ENCODE peak calls at places on chromosomes 3 and 15, in five cellular contexts. One of them, this sample, is unnamed.

GRCh38 chr3:170368921-170369320 is 11.4 kb downstream of the SKIL start:
- DNase-seq in IMR-90: no peak
- DNase-seq in Peyer's patch: no peak
- DNase-seq in GM23338: no peak
- DNase-seq in A549: no peak
- DNase-seq in this sample: no peak

GRCh38 chr15:38130739-38131498 is 121.7 kb upstream of the SPRED1 start:
- DNase-seq in IMR-90: peak
- DNase-seq in Peyer's patch: peak
- DNase-seq in GM23338: peak
- DNase-seq in A549: no peak
- DNase-seq in this sample: peak

GRCh38 chr3:169150343-169150742 is 513.2 kb downstream of the MECOM start:
- DNase-seq in IMR-90: peak
- DNase-seq in Peyer's patch: no peak
- DNase-seq in GM23338: no peak
- DNase-seq in A549: no peak
- DNase-seq in this sample: no peak

GRCh38 chr15:97978408-97979130 is 18.1 kb downstream of the ARRDC4 start:
- DNase-seq in IMR-90: no peak
- DNase-seq in Peyer's patch: no peak
- DNase-seq in GM23338: no peak
- DNase-seq in A549: no peak
- DNase-seq in this sample: no peak

GRCh38 chr3:10473581-10474438 is 31.6 kb downstream of the ATP2B2 start:
- DNase-seq in IMR-90: no peak
- DNase-seq in Peyer's patch: no peak
- DNase-seq in GM23338: peak
- DNase-seq in A549: no peak
- DNase-seq in this sample: peak

GRCh38 chr3:14194865-14195264 is 16.2 kb downstream of the LSM3 start:
- DNase-seq in IMR-90: no peak
- DNase-seq in Peyer's patch: no peak
- DNase-seq in GM23338: no peak
- DNase-seq in A549: no peak
- DNase-seq in this sample: no peak

GRCh38 chr3:74691946-74692345 is 77.5 kb upstream of the CNTN3 start:
- DNase-seq in IMR-90: no peak
- DNase-seq in Peyer's patch: no peak
- DNase-seq in GM23338: no peak
- DNase-seq in A549: no peak
- DNase-seq in this sample: no peak

GRCh38 chr15:98967916-98968315 is 39.7 kb downstream of the PGPEP1L start:
- DNase-seq in IMR-90: no peak
- DNase-seq in Peyer's patch: no peak
- DNase-seq in GM23338: no peak
- DNase-seq in A549: no peak
- DNase-seq in this sample: no peak

GRCh38 chr3:149592758-149593240 is 65.0 kb downstream of the WWTR1 start:
- DNase-seq in IMR-90: no peak
- DNase-seq in Peyer's patch: no peak
- DNase-seq in GM23338: no peak
- DNase-seq in A549: no peak
- DNase-seq in this sample: no peak

GRCh38 chr15:29569533-29570092 is 252.7 kb downstream of the TJP1 start:
- DNase-seq in IMR-90: no peak
- DNase-seq in Peyer's patch: no peak
- DNase-seq in GM23338: peak
- DNase-seq in A549: no peak
- DNase-seq in this sample: no peak

GRCh38 chr3:5787863-5788488 is 600.5 kb downstream of the EDEM1 start:
- DNase-seq in IMR-90: no peak
- DNase-seq in Peyer's patch: no peak
- DNase-seq in GM23338: no peak
- DNase-seq in A549: peak
- DNase-seq in this sample: peak

GRCh38 chr3:38153986-38154608 is 11.2 kb upstream of the OXSR1 start:
- DNase-seq in IMR-90: peak
- DNase-seq in Peyer's patch: no peak
- DNase-seq in GM23338: no peak
- DNase-seq in A549: no peak
- DNase-seq in this sample: no peak

GRCh38 chr3:53416530-53416929 is 69.2 kb upstream of the DCP1A start:
- DNase-seq in IMR-90: no peak
- DNase-seq in Peyer's patch: no peak
- DNase-seq in GM23338: peak
- DNase-seq in A549: no peak
- DNase-seq in this sample: no peak

GRCh38 chr3:183534249-183534648 is 21.3 kb downstream of the KLHL6 start:
- DNase-seq in IMR-90: peak
- DNase-seq in Peyer's patch: no peak
- DNase-seq in GM23338: no peak
- DNase-seq in A549: no peak
- DNase-seq in this sample: no peak

GRCh38 chr3:140420621-140421357 is 257.1 kb upstream of the TRIM42 start:
- DNase-seq in IMR-90: peak
- DNase-seq in Peyer's patch: no peak
- DNase-seq in GM23338: no peak
- DNase-seq in A549: no peak
- DNase-seq in this sample: no peak

GRCh38 chr15:79682851-79683288 is 213.9 kb downstream of the MTHFS start:
- DNase-seq in IMR-90: peak
- DNase-seq in Peyer's patch: no peak
- DNase-seq in GM23338: no peak
- DNase-seq in A549: peak
- DNase-seq in this sample: no peak

GRCh38 chr3:139388961-139389551 is 391 bp downstream of the COPB2 start:
- DNase-seq in IMR-90: no peak
- DNase-seq in Peyer's patch: no peak
- DNase-seq in GM23338: peak
- DNase-seq in A549: no peak
- DNase-seq in this sample: no peak

GRCh38 chr3:127822166-127822835 is at the start of gene MGLL:
- DNase-seq in IMR-90: peak
- DNase-seq in Peyer's patch: no peak
- DNase-seq in GM23338: peak
- DNase-seq in A549: no peak
- DNase-seq in this sample: peak

GRCh38 chr3:127066635-127067034 is 83.7 kb downstream of the PLXNA1 start:
- DNase-seq in IMR-90: no peak
- DNase-seq in Peyer's patch: no peak
- DNase-seq in GM23338: no peak
- DNase-seq in A549: no peak
- DNase-seq in this sample: no peak

GRCh38 chr3:45367451-45367850 is 20.9 kb upstream of the LARS2 start:
- DNase-seq in IMR-90: peak
- DNase-seq in Peyer's patch: no peak
- DNase-seq in GM23338: no peak
- DNase-seq in A549: no peak
- DNase-seq in this sample: no peak

GRCh38 chr3:147613710-147614109 is 204.5 kb downstream of the ZIC1 start:
- DNase-seq in IMR-90: no peak
- DNase-seq in Peyer's patch: no peak
- DNase-seq in GM23338: no peak
- DNase-seq in A549: no peak
- DNase-seq in this sample: no peak

GRCh38 chr3:71172951-71173350 is 410.6 kb downstream of the FOXP1 start:
- DNase-seq in IMR-90: peak
- DNase-seq in Peyer's patch: no peak
- DNase-seq in GM23338: no peak
- DNase-seq in A549: no peak
- DNase-seq in this sample: no peak

GRCh38 chr15:94119923-94120775 is 111.2 kb upstream of the MCTP2 start:
- DNase-seq in IMR-90: peak
- DNase-seq in Peyer's patch: peak
- DNase-seq in GM23338: peak
- DNase-seq in A549: peak
- DNase-seq in this sample: peak

GRCh38 chr3:141440942-141441341 is 45.9 kb upstream of the RASA2 start:
- DNase-seq in IMR-90: no peak
- DNase-seq in Peyer's patch: no peak
- DNase-seq in GM23338: no peak
- DNase-seq in A549: no peak
- DNase-seq in this sample: no peak

GRCh38 chr3:22231061-22231460 is 480.1 kb upstream of the ZNF385D start:
- DNase-seq in IMR-90: no peak
- DNase-seq in Peyer's patch: no peak
- DNase-seq in GM23338: no peak
- DNase-seq in A549: no peak
- DNase-seq in this sample: no peak

GRCh38 chr15:68561901-68562300 is 16.9 kb upstream of the CORO2B start:
- DNase-seq in IMR-90: no peak
- DNase-seq in Peyer's patch: no peak
- DNase-seq in GM23338: no peak
- DNase-seq in A549: no peak
- DNase-seq in this sample: no peak

GRCh38 chr3:133448478-133449122 is 48.7 kb downstream of the BFSP2 start:
- DNase-seq in IMR-90: no peak
- DNase-seq in Peyer's patch: peak
- DNase-seq in GM23338: no peak
- DNase-seq in A549: no peak
- DNase-seq in this sample: no peak

GRCh38 chr3:43391621-43392020 is 105.3 kb downstream of the SNRK start:
- DNase-seq in IMR-90: no peak
- DNase-seq in Peyer's patch: no peak
- DNase-seq in GM23338: no peak
- DNase-seq in A549: no peak
- DNase-seq in this sample: no peak

GRCh38 chr15:77069521-77070121 is 1.3 kb downstream of the TSPAN3 start:
- DNase-seq in IMR-90: no peak
- DNase-seq in Peyer's patch: no peak
- DNase-seq in GM23338: peak
- DNase-seq in A549: no peak
- DNase-seq in this sample: no peak

GRCh38 chr3:153752405-153753027 is 368.7 kb upstream of the ARHGEF26 start:
- DNase-seq in IMR-90: no peak
- DNase-seq in Peyer's patch: no peak
- DNase-seq in GM23338: no peak
- DNase-seq in A549: no peak
- DNase-seq in this sample: no peak

GRCh38 chr15:39110336-39110735 is 470.5 kb upstream of the THBS1 start:
- DNase-seq in IMR-90: peak
- DNase-seq in Peyer's patch: no peak
- DNase-seq in GM23338: no peak
- DNase-seq in A549: no peak
- DNase-seq in this sample: no peak

GRCh38 chr15:39587910-39588530 is 7.1 kb downstream of the THBS1 start:
- DNase-seq in IMR-90: peak
- DNase-seq in Peyer's patch: no peak
- DNase-seq in GM23338: no peak
- DNase-seq in A549: no peak
- DNase-seq in this sample: no peak

GRCh38 chr3:194905696-194906095 is 220.0 kb downstream of the FAM43A start:
- DNase-seq in IMR-90: peak
- DNase-seq in Peyer's patch: no peak
- DNase-seq in GM23338: no peak
- DNase-seq in A549: no peak
- DNase-seq in this sample: no peak

GRCh38 chr3:152539191-152539764 is 270.5 kb downstream of the MBNL1 start:
- DNase-seq in IMR-90: no peak
- DNase-seq in Peyer's patch: no peak
- DNase-seq in GM23338: peak
- DNase-seq in A549: no peak
- DNase-seq in this sample: no peak

GRCh38 chr15:89662893-89663673 is 7.8 kb upstream of the KIF7 start:
- DNase-seq in IMR-90: peak
- DNase-seq in Peyer's patch: no peak
- DNase-seq in GM23338: peak
- DNase-seq in A549: no peak
- DNase-seq in this sample: no peak

GRCh38 chr3:67349551-67350174 is 304.7 kb downstream of the SUCLG2 start:
- DNase-seq in IMR-90: peak
- DNase-seq in Peyer's patch: no peak
- DNase-seq in GM23338: no peak
- DNase-seq in A549: no peak
- DNase-seq in this sample: no peak

GRCh38 chr15:33161209-33161608 is 33.3 kb downstream of the FMN1 start:
- DNase-seq in IMR-90: no peak
- DNase-seq in Peyer's patch: no peak
- DNase-seq in GM23338: no peak
- DNase-seq in A549: no peak
- DNase-seq in this sample: no peak
- H3K27ac ChIP-seq in IMR-90: no peak
- H3K27ac ChIP-seq in Peyer's patch: no peak
- H3K27ac ChIP-seq in GM23338: no peak
- H3K27ac ChIP-seq in A549: no peak
- H3K27ac ChIP-seq in this sample: no peak

DNA sequence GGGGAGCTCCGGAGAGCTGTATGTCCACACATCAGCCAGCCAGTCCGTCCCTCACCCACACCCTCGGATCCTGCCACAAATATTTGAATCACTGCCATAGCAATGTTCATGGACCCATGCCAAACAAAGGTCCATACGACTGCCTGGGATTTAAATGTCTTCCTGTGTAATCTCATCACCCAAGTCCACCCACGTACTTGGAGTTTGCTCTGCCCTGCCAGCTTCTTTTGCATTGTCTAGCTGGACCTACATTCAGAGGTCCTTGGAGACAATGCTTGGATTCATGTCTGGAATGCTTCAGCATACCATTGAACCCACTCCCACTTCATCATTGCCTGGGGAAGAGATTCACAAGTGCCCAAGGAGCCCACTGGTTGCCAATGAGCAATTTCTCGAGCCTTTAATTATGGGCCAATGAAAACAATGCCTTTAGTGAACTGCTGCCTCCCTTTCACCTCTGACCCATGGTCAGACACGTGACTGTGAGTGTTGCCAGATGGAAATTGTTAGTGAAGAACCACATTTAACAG is 90.4 kb upstream of the PHLDB2 start:
- DNase-seq in IMR-90: peak
- DNase-seq in Peyer's patch: no peak
- DNase-seq in GM23338: no peak
- DNase-seq in A549: peak
- DNase-seq in this sample: no peak
- H3K4me3 ChIP-seq in IMR-90: no peak
- H3K4me3 ChIP-seq in Peyer's patch: no peak
- H3K4me3 ChIP-seq in GM23338: no peak
- H3K4me3 ChIP-seq in A549: no peak
- H3K4me3 ChIP-seq in this sample: no peak

DNA sequence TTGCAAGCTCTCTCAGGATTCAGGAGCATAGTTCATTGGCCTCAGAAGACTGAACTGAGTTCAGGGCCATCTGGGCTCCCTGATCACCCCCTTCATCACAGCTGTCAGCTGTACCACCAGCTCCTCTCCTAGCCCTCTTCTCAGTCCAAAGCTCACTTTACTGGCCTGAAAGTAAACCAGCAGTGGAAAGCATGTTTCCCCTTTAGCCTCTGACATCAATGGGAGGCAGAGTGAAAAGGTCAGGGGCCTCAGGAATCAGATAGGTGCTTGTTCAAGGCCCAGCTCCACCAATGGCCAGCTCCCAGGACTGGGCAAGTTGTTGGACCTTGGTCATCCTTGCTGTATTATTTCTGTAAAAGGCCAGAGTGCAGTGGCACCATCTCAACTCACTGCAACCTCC is 223.4 kb downstream of the TLE3 start:
- DNase-seq in IMR-90: no peak
- DNase-seq in Peyer's patch: no peak
- DNase-seq in GM23338: no peak
- DNase-seq in A549: no peak
- DNase-seq in this sample: no peak
- H3K27ac ChIP-seq in IMR-90: no peak
- H3K27ac ChIP-seq in Peyer's patch: no peak
- H3K27ac ChIP-seq in GM23338: no peak
- H3K27ac ChIP-seq in A549: no peak
- H3K27ac ChIP-seq in this sample: no peak

GRCh38 chr3:63960048-63960711 is 48.0 kb upstream of the SCAANT1 start:
- DNase-seq in IMR-90: peak
- DNase-seq in Peyer's patch: no peak
- DNase-seq in GM23338: no peak
- DNase-seq in A549: peak
- DNase-seq in this sample: no peak
- H3K4me3 ChIP-seq in IMR-90: no peak
- H3K4me3 ChIP-seq in Peyer's patch: no peak
- H3K4me3 ChIP-seq in GM23338: no peak
- H3K4me3 ChIP-seq in A549: peak
- H3K4me3 ChIP-seq in this sample: peak